ENCODE peak calls at places on chromosome X, in five cellular contexts. X is stimulated activated CD4-positive, alpha-beta T cell treated with anti-CD3 and anti-CD28 coated beads, TNF-alpha, amount 100 ng/mL, for 48 hours; B is endothelial cell of umbilical vein; V is neural crest cell; T is T-helper 2 cell. F is an unnamed sample.

GRCh38 chrX:57083143-57083542 is 38.2 kb downstream of the SPIN2B start:
- DNase-seq in X (no peak), B (no peak), V (no peak), T (no peak), F (no peak)

GRCh38 chrX:115892056-115892708 is 278.4 kb upstream of the AGTR2 start:
- DNase-seq in X (no peak), B (no peak), V (no peak), T (no peak), F (no peak)

GRCh38 chrX:85244411-85245210 is 820 bp downstream of the ZNF711 start:
- DNase-seq in X (no peak), B (peak; percentile 30), V (peak; percentile 2), T (no peak), F (no peak)

GRCh38 chrX:41921492-41922124 is 1.7 kb downstream of the CASK start:
- DNase-seq in X (no peak), B (peak; percentile 28), V (no peak), T (no peak), F (no peak)

GRCh38 chrX:126030021-126030420 is 136.1 kb downstream of the DCAF12L2 start:
- DNase-seq in X (no peak), B (no peak), V (no peak), T (no peak), F (no peak)

GRCh38 chrX:133321441-133321840 is 93.8 kb downstream of the GPC4 start:
- DNase-seq in X (no peak), B (no peak), V (no peak), T (no peak), F (no peak)

GRCh38 chrX:45807572-45808425 is 607.1 kb upstream of the DIPK2B start:
- DNase-seq in X (no peak), B (peak; percentile 71), V (no peak), T (no peak), F (no peak)

GRCh38 chrX:103726477-103726876 is 15.8 kb downstream of the TMEM31 start:
- DNase-seq in X (no peak), B (no peak), V (no peak), T (no peak), F (no peak)

GRCh38 chrX:27451324-27451723 is 11.8 kb downstream of the PPP4R3C start:
- DNase-seq in X (no peak), B (no peak), V (no peak), T (no peak), F (no peak)

F was measured in stimulated activated naive B cell treated with anti-CD40 and anti-IgM and Interleukin-4, amounts not matched to agents 10 μg/mL and 1 μg/mL and 100 μg/mL, for 72 hours.